ENCODE peak calls at places on chromosome 2, in five cellular contexts. One of them, this sample, is unnamed.

GRCh38 chr2:75513616-75514170 is 47.0 kb downstream of the EVA1A start:
- DNase-seq in right atrium auricular region: no peak
- DNase-seq in WERI-Rb-1: no peak
- DNase-seq in PC-9: no peak
- DNase-seq in neural progenitor cell: no peak
- DNase-seq in this sample: no peak

GRCh38 chr2:102052367-102052764 is 60.6 kb downstream of the IL1R2 start:
- DNase-seq in right atrium auricular region: no peak
- DNase-seq in WERI-Rb-1: no peak
- DNase-seq in PC-9: no peak
- DNase-seq in neural progenitor cell: no peak
- DNase-seq in this sample: no peak

GRCh38 chr2:33373986-33374385 is 102.5 kb upstream of the RASGRP3 start:
- DNase-seq in right atrium auricular region: no peak
- DNase-seq in WERI-Rb-1: no peak
- DNase-seq in PC-9: no peak
- DNase-seq in neural progenitor cell: no peak
- DNase-seq in this sample: no peak

GRCh38 chr2:88765154-88765948 is 73.9 kb downstream of the RPIA start:
- DNase-seq in right atrium auricular region: no peak
- DNase-seq in WERI-Rb-1: peak
- DNase-seq in PC-9: no peak
- DNase-seq in neural progenitor cell: peak
- DNase-seq in this sample: peak

GRCh38 chr2:100876231-100876860 is 56.4 kb downstream of the NPAS2 start:
- DNase-seq in right atrium auricular region: no peak
- DNase-seq in WERI-Rb-1: no peak
- DNase-seq in PC-9: no peak
- DNase-seq in neural progenitor cell: no peak
- DNase-seq in this sample: no peak

GRCh38 chr2:117958186-117958585 is 55.7 kb downstream of the CCDC93 start:
- DNase-seq in right atrium auricular region: no peak
- DNase-seq in WERI-Rb-1: no peak
- DNase-seq in PC-9: peak
- DNase-seq in neural progenitor cell: no peak
- DNase-seq in this sample: peak

GRCh38 chr2:125696573-125696972 is 959.4 kb upstream of the GYPC start:
- DNase-seq in right atrium auricular region: no peak
- DNase-seq in WERI-Rb-1: no peak
- DNase-seq in PC-9: no peak
- DNase-seq in neural progenitor cell: no peak
- DNase-seq in this sample: no peak

GRCh38 chr2:219269362-219270054 is 9.7 kb upstream of the DNAJB2 start:
- DNase-seq in right atrium auricular region: no peak
- DNase-seq in WERI-Rb-1: no peak
- DNase-seq in PC-9: no peak
- DNase-seq in neural progenitor cell: no peak
- DNase-seq in this sample: no peak

GRCh38 chr2:63735931-63736820 is 105.5 kb upstream of the UGP2 start:
- DNase-seq in right atrium auricular region: no peak
- DNase-seq in WERI-Rb-1: no peak
- DNase-seq in PC-9: no peak
- DNase-seq in neural progenitor cell: no peak
- DNase-seq in this sample: no peak

GRCh38 chr2:15073639-15074038 is 441.1 kb downstream of the LRATD1 start:
- DNase-seq in right atrium auricular region: no peak
- DNase-seq in WERI-Rb-1: no peak
- DNase-seq in PC-9: no peak
- DNase-seq in neural progenitor cell: no peak
- DNase-seq in this sample: no peak

GRCh38 chr2:174438146-174438886 is 42.8 kb downstream of the SCRN3 start:
- DNase-seq in right atrium auricular region: no peak
- DNase-seq in WERI-Rb-1: no peak
- DNase-seq in PC-9: no peak
- DNase-seq in neural progenitor cell: no peak
- DNase-seq in this sample: no peak

GRCh38 chr2:13480057-13480456 is 763.3 kb downstream of the TRIB2 start:
- DNase-seq in right atrium auricular region: no peak
- DNase-seq in WERI-Rb-1: no peak
- DNase-seq in PC-9: no peak
- DNase-seq in neural progenitor cell: no peak
- DNase-seq in this sample: no peak

GRCh38 chr2:6139916-6140315 is 447.7 kb downstream of the SOX11 start:
- DNase-seq in right atrium auricular region: no peak
- DNase-seq in WERI-Rb-1: no peak
- DNase-seq in PC-9: no peak
- DNase-seq in neural progenitor cell: no peak
- DNase-seq in this sample: peak

GRCh38 chr2:175366814-175367213 is 185.3 kb upstream of the ATP5MC3 start:
- DNase-seq in right atrium auricular region: no peak
- DNase-seq in WERI-Rb-1: peak
- DNase-seq in PC-9: no peak
- DNase-seq in neural progenitor cell: peak
- DNase-seq in this sample: peak

GRCh38 chr2:56118474-56118873 is 65.3 kb upstream of the CCDC85A start:
- DNase-seq in right atrium auricular region: no peak
- DNase-seq in WERI-Rb-1: no peak
- DNase-seq in PC-9: peak
- DNase-seq in neural progenitor cell: no peak
- DNase-seq in this sample: peak

GRCh38 chr2:62527478-62528210 is 21.6 kb upstream of the TMEM17 start:
- DNase-seq in right atrium auricular region: no peak
- DNase-seq in WERI-Rb-1: no peak
- DNase-seq in PC-9: no peak
- DNase-seq in neural progenitor cell: no peak
- DNase-seq in this sample: peak

GRCh38 chr2:128772671-128773070 is 454.0 kb upstream of the HS6ST1 start:
- DNase-seq in right atrium auricular region: peak
- DNase-seq in WERI-Rb-1: no peak
- DNase-seq in PC-9: no peak
- DNase-seq in neural progenitor cell: no peak
- DNase-seq in this sample: no peak

GRCh38 chr2:69429491-69430183 is 7.6 kb downstream of the NFU1 start:
- DNase-seq in right atrium auricular region: no peak
- DNase-seq in WERI-Rb-1: no peak
- DNase-seq in PC-9: no peak
- DNase-seq in neural progenitor cell: no peak
- DNase-seq in this sample: no peak

GRCh38 chr2:69424410-69424809 is 12.8 kb downstream of the NFU1 start:
- DNase-seq in right atrium auricular region: no peak
- DNase-seq in WERI-Rb-1: no peak
- DNase-seq in PC-9: no peak
- DNase-seq in neural progenitor cell: no peak
- DNase-seq in this sample: no peak

GRCh38 chr2:69434753-69435152 is 2.5 kb downstream of the NFU1 start:
- DNase-seq in right atrium auricular region: no peak
- DNase-seq in WERI-Rb-1: no peak
- DNase-seq in PC-9: no peak
- DNase-seq in neural progenitor cell: no peak
- DNase-seq in this sample: no peak

DNA sequence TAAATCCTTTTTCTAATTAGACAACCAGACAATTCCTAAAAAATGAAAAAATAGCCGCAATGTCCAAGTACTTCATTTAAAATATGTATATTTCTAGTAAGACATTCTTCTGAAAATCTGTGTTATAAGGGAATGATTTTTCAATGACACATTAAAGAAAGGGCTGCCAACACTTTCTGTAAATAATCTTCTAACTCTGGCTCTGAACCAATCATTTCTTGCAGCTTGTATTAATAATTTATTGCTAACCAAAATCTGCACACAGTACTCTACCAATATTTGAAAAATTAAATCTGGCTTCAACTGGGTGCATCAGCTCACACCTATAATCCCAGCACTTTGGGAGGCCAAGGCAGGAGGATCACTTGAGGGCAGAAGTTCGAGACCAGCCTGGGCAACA is 8.3 kb downstream of the NFU1 start:
- DNase-seq in right atrium auricular region: no peak
- DNase-seq in WERI-Rb-1: no peak
- DNase-seq in PC-9: no peak
- DNase-seq in neural progenitor cell: no peak
- DNase-seq in this sample: no peak
- H3K4me3 ChIP-seq in right atrium auricular region: no peak
- H3K4me3 ChIP-seq in WERI-Rb-1: no peak
- H3K4me3 ChIP-seq in PC-9: no peak
- H3K4me3 ChIP-seq in neural progenitor cell: no peak
- H3K4me3 ChIP-seq in this sample: no peak

GRCh38 chr2:239002960-239003932 is 155.4 kb downstream of the TWIST2 start:
- DNase-seq in right atrium auricular region: no peak
- DNase-seq in WERI-Rb-1: no peak
- DNase-seq in PC-9: no peak
- DNase-seq in neural progenitor cell: no peak
- DNase-seq in this sample: no peak
- TF ChIP-seq CTCF in right atrium auricular region: no peak
- TF ChIP-seq CTCF in WERI-Rb-1: no peak
- TF ChIP-seq CTCF in PC-9: no peak
- TF ChIP-seq CTCF in neural progenitor cell: no peak
- TF ChIP-seq CTCF in this sample: peak

GRCh38 chr2:168589236-168589635 is 133.2 kb downstream of the CERS6 start:
- DNase-seq in right atrium auricular region: no peak
- DNase-seq in WERI-Rb-1: no peak
- DNase-seq in PC-9: no peak
- DNase-seq in neural progenitor cell: no peak
- DNase-seq in this sample: no peak
- H3K4me3 ChIP-seq in right atrium auricular region: no peak
- H3K4me3 ChIP-seq in WERI-Rb-1: no peak
- H3K4me3 ChIP-seq in PC-9: no peak
- H3K4me3 ChIP-seq in neural progenitor cell: no peak
- H3K4me3 ChIP-seq in this sample: no peak

DNA sequence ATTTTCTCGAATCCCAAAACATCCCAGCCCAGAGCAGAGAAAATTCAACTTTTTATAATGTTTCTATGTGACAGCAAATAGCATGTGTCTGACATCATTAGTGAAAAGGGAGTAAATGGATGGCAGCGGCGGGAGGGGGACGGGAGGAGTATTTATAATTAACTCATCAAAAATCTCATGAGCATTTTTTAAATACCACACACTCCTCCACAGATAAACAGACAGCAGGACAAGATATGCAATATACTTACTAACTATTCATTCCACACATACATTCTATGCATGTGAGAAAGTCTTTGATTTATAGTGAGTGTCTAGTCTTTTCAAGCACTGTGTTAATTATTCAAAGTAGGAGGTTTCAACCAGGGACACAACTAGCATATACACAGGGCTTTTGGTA is 107.6 kb downstream of the LRP2 start:
- DNase-seq in right atrium auricular region: no peak
- DNase-seq in WERI-Rb-1: no peak
- DNase-seq in PC-9: no peak
- DNase-seq in neural progenitor cell: no peak
- DNase-seq in this sample: no peak
- TF ChIP-seq CTCF in right atrium auricular region: no peak
- TF ChIP-seq CTCF in WERI-Rb-1: no peak
- TF ChIP-seq CTCF in PC-9: no peak
- TF ChIP-seq CTCF in neural progenitor cell: no peak
- TF ChIP-seq CTCF in this sample: no peak

GRCh38 chr2:134134827-134135226 is 119.0 kb upstream of the MGAT5 start:
- DNase-seq in right atrium auricular region: no peak
- DNase-seq in WERI-Rb-1: no peak
- DNase-seq in PC-9: no peak
- DNase-seq in neural progenitor cell: no peak
- DNase-seq in this sample: no peak

GRCh38 chr2:134138115-134138514 is 115.8 kb upstream of the MGAT5 start:
- DNase-seq in right atrium auricular region: no peak
- DNase-seq in WERI-Rb-1: no peak
- DNase-seq in PC-9: no peak
- DNase-seq in neural progenitor cell: no peak
- DNase-seq in this sample: no peak

GRCh38 chr2:134136702-134137101 is 117.2 kb upstream of the MGAT5 start:
- DNase-seq in right atrium auricular region: no peak
- DNase-seq in WERI-Rb-1: no peak
- DNase-seq in PC-9: no peak
- DNase-seq in neural progenitor cell: no peak
- DNase-seq in this sample: no peak

GRCh38 chr2:134135793-134136192 is 118.1 kb upstream of the MGAT5 start:
- DNase-seq in right atrium auricular region: no peak
- DNase-seq in WERI-Rb-1: no peak
- DNase-seq in PC-9: no peak
- DNase-seq in neural progenitor cell: no peak
- DNase-seq in this sample: no peak

DNA sequence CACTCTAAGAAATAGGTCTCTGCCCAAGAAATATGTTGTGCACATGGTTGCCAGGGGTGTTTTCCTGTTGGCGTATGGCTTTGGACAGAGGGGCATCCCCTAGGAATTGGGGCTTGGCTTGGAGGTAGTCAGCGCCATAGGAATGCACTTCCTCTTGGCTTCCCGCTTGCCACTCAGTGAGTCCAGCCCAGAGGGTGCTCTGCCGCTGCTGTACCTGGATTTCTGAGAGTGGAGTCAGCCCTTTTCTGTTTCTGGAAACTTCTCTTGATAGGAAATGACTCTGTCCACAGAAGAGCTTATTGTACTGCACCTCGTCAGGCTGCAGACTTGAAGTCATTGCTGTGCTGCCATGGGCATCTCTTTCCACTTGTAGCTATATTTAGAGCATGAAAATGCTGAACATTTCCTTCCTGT is 116.7 kb upstream of the MGAT5 start:
- DNase-seq in right atrium auricular region: no peak
- DNase-seq in WERI-Rb-1: no peak
- DNase-seq in PC-9: no peak
- DNase-seq in neural progenitor cell: no peak
- DNase-seq in this sample: no peak
- H3K4me3 ChIP-seq in right atrium auricular region: no peak
- H3K4me3 ChIP-seq in WERI-Rb-1: no peak
- H3K4me3 ChIP-seq in PC-9: no peak
- H3K4me3 ChIP-seq in neural progenitor cell: no peak
- H3K4me3 ChIP-seq in this sample: no peak

GRCh38 chr2:8515390-8515761 is 166.5 kb upstream of the ID2 start:
- DNase-seq in right atrium auricular region: no peak
- DNase-seq in WERI-Rb-1: no peak
- DNase-seq in PC-9: no peak
- DNase-seq in neural progenitor cell: no peak
- DNase-seq in this sample: no peak

GRCh38 chr2:8514748-8515389 is 167.0 kb upstream of the ID2 start:
- DNase-seq in right atrium auricular region: no peak
- DNase-seq in WERI-Rb-1: no peak
- DNase-seq in PC-9: no peak
- DNase-seq in neural progenitor cell: no peak
- DNase-seq in this sample: no peak

GRCh38 chr2:8514274-8514662 is 167.6 kb upstream of the ID2 start:
- DNase-seq in right atrium auricular region: no peak
- DNase-seq in WERI-Rb-1: no peak
- DNase-seq in PC-9: no peak
- DNase-seq in neural progenitor cell: no peak
- DNase-seq in this sample: no peak

GRCh38 chr2:8517850-8518480 is 163.9 kb upstream of the ID2 start:
- DNase-seq in right atrium auricular region: no peak
- DNase-seq in WERI-Rb-1: no peak
- DNase-seq in PC-9: no peak
- DNase-seq in neural progenitor cell: peak
- DNase-seq in this sample: no peak

GRCh38 chr2:8515864-8516533 is 165.9 kb upstream of the ID2 start:
- DNase-seq in right atrium auricular region: no peak
- DNase-seq in WERI-Rb-1: no peak
- DNase-seq in PC-9: no peak
- DNase-seq in neural progenitor cell: no peak
- DNase-seq in this sample: no peak
- TF ChIP-seq CTCF in right atrium auricular region: no peak
- TF ChIP-seq CTCF in WERI-Rb-1: peak
- TF ChIP-seq CTCF in PC-9: no peak
- TF ChIP-seq CTCF in neural progenitor cell: no peak
- TF ChIP-seq CTCF in this sample: no peak

GRCh38 chr2:241863021-241863954 is 4.6 kb upstream of the PDCD1 start:
- DNase-seq in right atrium auricular region: no peak
- DNase-seq in WERI-Rb-1: no peak
- DNase-seq in PC-9: no peak
- DNase-seq in neural progenitor cell: no peak
- DNase-seq in this sample: no peak
- H3K4me3 ChIP-seq in right atrium auricular region: no peak
- H3K4me3 ChIP-seq in WERI-Rb-1: no peak
- H3K4me3 ChIP-seq in PC-9: no peak
- H3K4me3 ChIP-seq in neural progenitor cell: no peak
- H3K4me3 ChIP-seq in this sample: no peak

This sample was measured in LNCaP clone FGC.